ENCODE peak calls at places on chromosomes 5 and 9, in six cellular contexts. W is activated CD4-positive, alpha-beta T cell treated with anti-CD3 and anti-CD28 coated beads for 48 hours; L is H4; A is activated effector memory CD4-positive, alpha-beta T cell treated with anti-CD3 and anti-CD28 coated beads, Interleukin-2, amount 50 U/mL, for 16 hours; Y is iPS-NIHi11; P is HT1080. C is an unnamed sample.

GRCh38 chr5:14901462-14902051 is 30.0 kb upstream of the ANKH start:
- DNase-seq in L (peak; percentile 82), A (no peak), W (no peak), P (no peak), Y (no peak), C (no peak)

GRCh38 chr9:76022317-76022716 is 131.8 kb downstream of the PCSK5 start:
- DNase-seq in W (no peak), P (no peak), A (no peak), Y (no peak), L (no peak), C (no peak)

GRCh38 chr9:131801811-131802210 is 61.9 kb upstream of the RAPGEF1 start:
- DNase-seq in W (no peak), A (no peak), Y (no peak), L (no peak), P (no peak), C (no peak)

GRCh38 chr5:1786621-1787471 is 12.8 kb downstream of the MRPL36 start:
- DNase-seq in P (no peak), L (no peak), Y (no peak), W (no peak), A (peak; percentile 54), C (no peak)

GRCh38 chr5:115543931-115544370 is 624 bp downstream of the FEM1C start:
- DNase-seq in W (peak; percentile 60), Y (peak; percentile 20), L (peak; percentile 49), A (peak; percentile 83), P (peak; percentile 47), C (peak; percentile 50)

GRCh38 chr5:94700592-94700991 is 82.1 kb downstream of the SLF1 start:
- DNase-seq in L (no peak), A (no peak), Y (no peak), W (no peak), P (peak; percentile 32), C (no peak)

GRCh38 chr5:88979244-88979643 is 96.3 kb upstream of the MEF2C start:
- DNase-seq in L (no peak), A (no peak), Y (no peak), P (peak; percentile 72), W (peak; percentile 6), C (no peak)

GRCh38 chr9:18396102-18396728 is 77.7 kb upstream of the ADAMTSL1 start:
- DNase-seq in W (no peak), L (peak; percentile 23), P (peak; percentile 33), A (no peak), Y (no peak), C (no peak)

GRCh38 chr5:68920888-68921287 is 172.9 kb upstream of the SLC30A5 start:
- DNase-seq in P (no peak), L (no peak), W (no peak), Y (no peak), A (no peak), C (no peak)

GRCh38 chr9:92808726-92809451 is 44.3 kb upstream of the BICD2 start:
- DNase-seq in A (peak; percentile 80), W (peak; percentile 71), Y (peak; percentile 82), P (no peak), L (peak; percentile 26), C (peak; percentile 36)

GRCh38 chr9:126147620-126148522 is 178.8 kb upstream of the MVB12B start:
- DNase-seq in Y (no peak), A (peak; percentile 30), W (no peak), P (no peak), L (no peak), C (no peak)

GRCh38 chr5:177545487-177546261 is 8.7 kb downstream of the FAM193B start:
- DNase-seq in A (no peak), W (no peak), Y (no peak), P (no peak), L (peak; percentile 58), C (no peak)